ENCODE peak calls at places on chromosomes 16 and 17, in five cellular contexts. I is thoracic aorta, J is A549, A is tibial nerve, R is ovary. N is an unnamed sample.
A peak's percentile ranks its signal among the peaks of the same experiment; 100 is the strongest.

GRCh38 chr16:82195917-82196494 is 26.0 kb upstream of the MPHOSPH6 start:
- DNase-seq in J (no peak), A (no peak), R (no peak), I (no peak), N (no peak)

GRCh38 chr16:8644513-8645140 is 23.1 kb downstream of the METTL22 start:
- DNase-seq in J (no peak), A (peak; percentile 21), I (no peak), R (no peak), N (no peak)

GRCh38 chr17:37676115-37676925 is 33.1 kb upstream of the DDX52 start:
- DNase-seq in A (no peak), J (no peak), R (no peak), I (no peak), N (no peak)

GRCh38 chr16:64364894-64365293 is 757.0 kb downstream of the CDH11 start:
- DNase-seq in A (no peak), R (no peak), J (no peak), I (no peak), N (no peak)

GRCh38 chr17:1577657-1578428 is 15.3 kb upstream of the PITPNA start:
- DNase-seq in I (no peak), A (no peak), R (no peak), J (no peak), N (no peak)

GRCh38 chr16:2096853-2097620 is 38.7 kb downstream of the PKD1 start:
- DNase-seq in A (no peak), J (no peak), I (no peak), R (no peak), N (no peak)

GRCh38 chr17:44097110-44097810 is 26.2 kb downstream of the HDAC5 start:
- DNase-seq in I (no peak), R (no peak), J (peak; percentile 55), A (no peak), N (no peak)

GRCh38 chr16:15694499-15694898 is 44.5 kb downstream of the NDE1 start:
- DNase-seq in A (no peak), R (no peak), J (no peak), I (no peak), N (no peak)

GRCh38 chr17:41347872-41348760 is 2.5 kb downstream of the KRT33A start:
- DNase-seq in J (no peak), A (no peak), R (no peak), I (no peak), N (no peak)

GRCh38 chr16:49520684-49521083 is 147.1 kb downstream of the C16orf78 start:
- DNase-seq in A (no peak), J (no peak), R (no peak), I (no peak), N (no peak)

GRCh38 chr17:30921544-30922196 is at the start of gene ADAP2:
- DNase-seq in R (peak; percentile 9), I (no peak), A (peak; percentile 21), J (peak; percentile 51), N (peak; percentile 66)

GRCh38 chr16:70529051-70529777 is 5.6 kb downstream of the SF3B3 start:
- DNase-seq in I (no peak), J (peak; percentile 57), R (no peak), A (peak; percentile 12), N (no peak)

GRCh38 chr16:27245276-27246231 is 23.0 kb downstream of the NSMCE1 start:
- DNase-seq in J (peak; percentile 90), R (peak; percentile 46), A (no peak), I (no peak), N (no peak)

GRCh38 chr17:560379-560935 is 154.2 kb downstream of the VPS53 start:
- DNase-seq in A (peak; percentile 7), J (no peak), R (no peak), I (no peak), N (no peak)

GRCh38 chr16:31093132-31093703 is 1.4 kb downstream of the VKORC1 start:
- DNase-seq in A (no peak), J (peak; percentile 31), I (no peak), R (no peak), N (peak; percentile 54)

GRCh38 chr17:50102164-50102991 is 7.2 kb downstream of the PDK2 start:
- DNase-seq in A (no peak), J (no peak), R (no peak), I (no peak), N (peak; percentile 90)

GRCh38 chr16:22638393-22639206 is 127.9 kb downstream of the NPIPB5 start:
- DNase-seq in A (no peak), R (no peak), J (no peak), I (no peak), N (no peak)

GRCh38 chr16:11797166-11797956 is at the start of gene ZC3H7A:
- DNase-seq in A (peak; percentile 90), R (peak; percentile 95), I (peak; percentile 90), J (peak; percentile 99), N (peak; percentile 97)

GRCh38 chr16:11799509-11800384 is 2.7 kb upstream of the ZC3H7A start:
- DNase-seq in A (no peak), R (no peak), I (no peak), J (no peak), N (peak; percentile 21)

GRCh38 chr16:11797957-11798299 is 870 bp upstream of the ZC3H7A start:
- DNase-seq in I (no peak), J (peak; percentile 13), R (peak; percentile 18), A (no peak), N (no peak)

GRCh38 chr16:11800385-11800718 is 3.3 kb upstream of the ZC3H7A start:
- DNase-seq in R (no peak), J (no peak), A (no peak), I (no peak), N (no peak)

GRCh38 chr16:11799017-11799381 is 1.9 kb upstream of the ZC3H7A start:
- DNase-seq in A (no peak), I (no peak), J (no peak), R (no peak), N (no peak)
- H3K4me3 ChIP-seq in A (no peak overlapping the region), I (peak overlapping the region; percentile 90), J (no peak overlapping the region), R (no peak overlapping the region), N (no peak overlapping the region)

DNA sequence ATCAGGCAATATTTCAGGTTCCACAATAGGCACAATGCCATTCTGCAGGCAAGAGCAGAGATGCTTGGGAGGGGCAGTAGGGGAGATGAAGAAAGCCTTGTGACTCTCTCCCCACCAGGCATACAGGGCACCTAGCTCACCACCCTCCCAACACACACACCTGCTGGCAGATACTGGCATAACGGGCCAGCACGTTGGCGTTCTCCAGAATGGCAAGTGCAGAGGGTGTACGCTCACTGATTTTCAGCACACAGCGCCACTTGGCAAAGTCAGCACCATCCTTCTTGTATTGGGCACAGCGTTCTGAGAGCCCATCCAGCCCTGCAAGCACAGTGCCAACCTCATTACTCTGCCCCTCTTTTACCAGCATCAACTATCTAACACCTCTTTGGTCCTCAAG is 2.2 kb downstream of the ALDOC start:
- DNase-seq in A (no peak), R (no peak), I (no peak), J (peak; percentile 41), N (no peak)
- H3K4me1 ChIP-seq in A (peaks cover 10% of the 10 kb centered on the region), R (peaks cover 7% of the 10 kb centered on the region), I (peaks cover 43% of the 10 kb centered on the region), J (peaks cover 30% of the 10 kb centered on the region), N (peaks cover 9% of the 10 kb centered on the region)

GRCh38 chr16:77299395-77299794 is 100.2 kb downstream of the SYCE1L start:
- DNase-seq in I (no peak), A (no peak), J (no peak), R (no peak), N (no peak)
- H3K27ac ChIP-seq in I (no peak overlapping the region), A (no peak overlapping the region), J (peak overlapping the region; percentile 63), R (no peak overlapping the region), N (no peak overlapping the region)

GRCh38 chr17:40074175-40074512 is 11.4 kb downstream of the THRA start:
- DNase-seq in R (no peak), J (no peak), A (no peak), I (no peak), N (no peak)
- H3K4me3 ChIP-seq in R (no peak overlapping the region), J (no peak overlapping the region), A (no peak overlapping the region), I (no peak overlapping the region), N (no peak overlapping the region)

N was measured in pancreas.